ENCODE peak calls at places on chromosome 12, in six cellular contexts. Q, I, M, X, W and Z are unnamed samples.

GRCh38 chr12:5073838-5074237 is 30.2 kb downstream of the KCNA5 start:
- DNase-seq in Q (peak; percentile 31), I (no peak), W (peak; percentile 57), X (peak; percentile 3), M (peak; percentile 49), Z (no peak)

GRCh38 chr12:120404271-120404670 is 33.6 kb upstream of the COX6A1 start:
- DNase-seq in I (no peak), Q (no peak), M (no peak), X (no peak), W (no peak), Z (no peak)

GRCh38 chr12:34392741-34393085 is 370.4 kb downstream of the ALG10 start:
- DNase-seq in M (no peak), Q (no peak), W (no peak), X (no peak), I (no peak), Z (no peak)

GRCh38 chr12:30570206-30570890 is 125.3 kb downstream of the IPO8 start:
- DNase-seq in I (no peak), X (no peak), Q (peak; percentile 17), W (no peak), M (no peak), Z (no peak)

GRCh38 chr12:47715877-47716548 is 9.3 kb downstream of the ENDOU start:
- DNase-seq in X (no peak), I (no peak), W (no peak), Q (no peak), M (no peak), Z (no peak)

GRCh38 chr12:12925383-12925782 is 26.6 kb downstream of the GPRC5D start:
- DNase-seq in W (no peak), I (no peak), M (peak; percentile 49), X (no peak), Q (no peak), Z (no peak)

GRCh38 chr12:57280234-57281062 is 29.5 kb upstream of the STAC3 start:
- DNase-seq in I (peak; percentile 88), X (peak; percentile 79), W (no peak), Q (peak; percentile 83), M (peak; percentile 96), Z (no peak)

GRCh38 chr12:128387811-128388422 is 120.9 kb downstream of the TMEM132C start:
- DNase-seq in X (no peak), W (peak; percentile 81), M (no peak), Q (no peak), I (peak; percentile 73), Z (no peak)

GRCh38 chr12:96208346-96208745 is 14.2 kb downstream of the ELK3 start:
- DNase-seq in M (peak; percentile 91), Q (peak; percentile 89), W (no peak), X (no peak), I (no peak), Z (no peak)

GRCh38 chr12:68406134-68406576 is 74.0 kb upstream of the MDM1 start:
- DNase-seq in M (peak; percentile 81), W (peak; percentile 24), I (peak; percentile 59), Q (peak; percentile 95), X (no peak), Z (no peak)

GRCh38 chr12:9674226-9674590 is 4.7 kb downstream of the CLEC2D start:
- DNase-seq in X (no peak), M (no peak), Q (no peak), I (no peak), W (no peak), Z (no peak)

GRCh38 chr12:14723763-14724162 is 27.4 kb upstream of the GUCY2C start:
- DNase-seq in Q (peak; percentile 62), M (peak; percentile 74), X (peak; percentile 28), W (peak; percentile 51), I (peak; percentile 58), Z (peak; percentile 32)

GRCh38 chr12:19428261-19428660 is 11.0 kb upstream of the AEBP2 start:
- DNase-seq in Q (no peak), I (no peak), M (peak; percentile 13), W (no peak), X (no peak), Z (no peak)

GRCh38 chr12:80230068-80230467 is 130.7 kb downstream of the OTOGL start:
- DNase-seq in Q (no peak), M (no peak), I (no peak), X (peak; percentile 4), W (peak; percentile 88), Z (no peak)

GRCh38 chr12:55686366-55687010 is 21.2 kb downstream of the ITGA7 start:
- DNase-seq in Q (no peak), X (no peak), M (peak; percentile 34), W (no peak), I (no peak), Z (no peak)

GRCh38 chr12:121799842-121800693 is 3.7 kb upstream of the SETD1B start:
- DNase-seq in Q (peak; percentile 93), W (peak; percentile 69), M (peak; percentile 97), I (peak; percentile 95), X (peak; percentile 70), Z (no peak)

GRCh38 chr12:52005903-52006703 is 643 bp upstream of the TAMALIN start:
- DNase-seq in X (no peak), W (peak; percentile 58), Q (no peak), I (no peak), M (no peak), Z (no peak)
- TF ChIP-seq EZH2 in X (no peak), W (no peak), Q (peak; percentile 82), I (no peak), M (no peak), Z (no peak)

GRCh38 chr12:49297695-49298060 is 2.7 kb downstream of the PRPH start:
- DNase-seq in I (no peak), Q (no peak), M (no peak), X (no peak), W (no peak), Z (no peak)

GRCh38 chr12:49296836-49297694 is 2.1 kb downstream of the PRPH start:
- DNase-seq in X (peak; percentile 62), Q (no peak), I (peak; percentile 59), M (peak; percentile 33), W (peak; percentile 80), Z (no peak)

GRCh38 chr12:49295087-49296001 is at the start of gene PRPH:
- DNase-seq in W (peak; percentile 65), Q (no peak), M (peak; percentile 32), I (no peak), X (no peak), Z (no peak)

GRCh38 chr12:49294804-49295086 is 202 bp upstream of the PRPH start:
- DNase-seq in I (no peak), X (no peak), M (no peak), W (no peak), Q (no peak), Z (no peak)

DNA sequence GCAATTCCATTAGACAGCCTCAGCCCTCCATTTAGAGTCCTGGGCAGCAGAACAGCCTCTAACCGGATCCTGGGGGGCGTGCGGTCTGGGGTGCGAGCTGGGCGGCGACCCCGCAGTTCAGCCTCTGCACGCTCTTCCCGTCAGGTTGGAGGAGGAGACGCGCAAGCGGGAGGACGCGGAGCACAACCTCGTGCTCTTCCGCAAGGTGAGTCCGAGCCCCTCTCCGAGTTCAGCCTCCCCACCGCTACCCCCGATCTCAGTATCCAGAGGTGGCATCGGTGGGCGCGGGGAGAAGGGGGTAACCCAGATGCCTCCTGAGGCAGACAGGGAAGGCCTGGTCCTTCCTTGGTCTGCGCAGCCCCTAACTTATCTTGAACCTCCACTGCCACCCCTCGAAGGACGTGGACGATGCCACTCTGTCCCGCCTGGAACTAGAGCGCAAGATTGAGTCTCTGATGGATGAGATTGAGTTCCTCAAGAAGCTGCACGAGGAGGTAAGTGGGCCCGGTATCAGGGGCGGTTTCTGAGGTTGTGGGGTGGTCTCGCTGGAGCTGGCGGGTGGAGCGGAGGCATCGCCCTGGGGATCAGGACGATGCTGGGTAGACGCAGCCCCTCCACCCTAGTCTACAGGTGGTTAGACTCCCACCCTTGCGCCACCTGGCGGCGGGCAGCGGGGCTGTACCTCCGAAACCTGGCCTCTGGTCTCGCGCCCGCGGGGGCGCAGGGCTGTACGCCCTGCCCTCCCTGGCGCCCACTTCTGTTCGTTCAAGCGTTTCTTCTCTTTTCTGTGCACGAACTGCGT is 1.3 kb downstream of the PRPH start:
- DNase-seq in W (peak; percentile 78), M (peak; percentile 42), I (peak; percentile 63), Q (no peak), X (no peak), Z (no peak)
- TF ChIP-seq EZH2 in W (no peak), M (no peak), I (no peak), Q (no peak), X (no peak), Z (no peak)

DNA sequence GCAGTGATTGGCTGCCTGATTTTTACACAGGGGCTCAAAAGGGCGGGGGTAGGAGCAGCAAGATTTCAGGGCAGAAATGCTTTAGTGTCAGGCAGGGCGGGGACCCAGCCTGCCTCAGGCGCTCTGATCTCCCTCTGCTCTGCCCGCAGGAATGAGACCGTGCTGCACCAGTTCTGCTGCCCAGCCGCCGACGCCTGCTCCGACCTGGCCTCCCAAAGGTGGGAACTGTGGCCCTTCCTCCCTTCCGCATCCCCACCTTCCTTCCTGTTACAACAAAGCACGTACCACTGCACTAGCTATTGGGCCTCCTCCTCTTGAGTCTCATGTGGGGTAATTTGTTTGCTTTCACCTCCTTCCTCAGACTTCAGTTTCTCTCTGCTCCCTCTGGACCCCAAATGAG is 32.4 kb downstream of the IQSEC3 start:
- DNase-seq in X (no peak), Q (no peak), M (peak; percentile 21), W (peak; percentile 55), I (peak; percentile 34), Z (no peak)
- TF ChIP-seq EZH2 in X (no peak), Q (peak; percentile 52), M (no peak), W (no peak), I (no peak), Z (no peak)

DNA sequence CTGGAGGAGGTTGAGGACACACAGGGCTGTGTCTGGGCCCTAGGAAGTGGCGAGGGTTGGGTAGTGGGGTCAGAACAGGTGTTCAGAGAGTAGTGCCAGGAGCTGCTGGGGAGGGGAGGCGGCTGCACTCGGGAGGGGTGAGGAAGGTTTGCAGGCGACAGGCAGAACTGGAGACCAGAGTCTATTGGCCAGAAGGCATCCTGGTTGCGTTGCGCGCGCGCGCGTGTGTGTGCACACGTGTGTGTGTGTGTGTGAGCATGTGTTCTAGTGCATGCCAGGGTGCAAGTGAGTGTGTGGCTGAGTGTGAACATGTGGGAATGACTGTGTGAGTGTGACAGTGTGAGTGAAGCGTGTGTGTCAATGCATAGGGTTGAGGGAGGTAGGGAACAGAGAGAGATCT is 86.4 kb downstream of the CCDC92 start:
- DNase-seq in M (no peak), Q (no peak), X (no peak), W (no peak), I (no peak), Z (no peak)
- TF ChIP-seq EZH2 in M (no peak), Q (no peak), X (no peak), W (no peak), I (no peak), Z (no peak)

GRCh38 chr12:43329381-43329780 is 222.6 kb downstream of the ADAMTS20 start:
- DNase-seq in I (no peak), X (no peak), W (no peak), M (no peak), Q (no peak), Z (no peak)
- TF ChIP-seq EZH2 in I (no peak), X (no peak), W (no peak), M (no peak), Q (no peak), Z (no peak)

GRCh38 chr12:102958073-102958829 is 777 bp downstream of the ASCL1 start:
- DNase-seq in W (peak; percentile 94), Q (peak; percentile 10), M (peak; percentile 54), I (peak; percentile 60), X (no peak), Z (no peak)
- TF ChIP-seq EZH2 in W (peak; percentile 95), Q (no peak), M (no peak), I (peak; percentile 76), X (no peak), Z (peak; percentile 92)